ENCODE peak calls at places on chromosomes 7 and 10, in ten cellular contexts. R, B, G, F, K, Q, I, X, W and O are unnamed samples.

GRCh38 chr10:48947690-48948418 is 8.2 kb upstream of the LRRC18 start:
- DNase-seq in R (peak; percentile 9), B (no peak), G (no peak), F (no peak), K (peak; percentile 24), Q (no peak), I (no peak), X (no peak), W (no peak), O (no peak)

GRCh38 chr7:148556892-148557291 is 33.7 kb upstream of the C7orf33 start:
- DNase-seq in R (no peak), B (no peak), G (no peak), F (no peak), K (no peak), Q (no peak), I (no peak), X (peak; percentile 7), W (no peak), O (no peak)

GRCh38 chr10:122139627-122140151 is 131.4 kb upstream of the BTBD16 start:
- DNase-seq in R (peak; percentile 64), B (no peak), G (no peak), F (peak; percentile 89), K (peak; percentile 64), Q (no peak), I (no peak), X (no peak), W (no peak), O (no peak)

GRCh38 chr10:29866356-29866755 is 193.0 kb downstream of the JCAD start:
- DNase-seq in R (no peak), B (no peak), G (no peak), F (no peak), K (no peak), Q (no peak), I (no peak), X (no peak), W (no peak), O (no peak)

GRCh38 chr10:62250594-62251198 is 17.9 kb downstream of the RTKN2 start:
- DNase-seq in R (peak; percentile 82), B (no peak), G (no peak), F (no peak), K (no peak), Q (peak; percentile 81), I (no peak), X (peak; percentile 72), W (peak; percentile 97), O (peak; percentile 47)

GRCh38 chr7:135976312-135977019 is 693 bp downstream of the MTPN start:
- DNase-seq in R (no peak), B (peak; percentile 31), G (no peak), F (no peak), K (no peak), Q (peak; percentile 46), I (peak; percentile 63), X (peak; percentile 3), W (peak; percentile 40), O (no peak)

GRCh38 chr10:44924261-44925040 is 13.3 kb downstream of the TMEM72 start:
- DNase-seq in R (no peak), B (no peak), G (no peak), F (no peak), K (no peak), Q (no peak), I (no peak), X (no peak), W (no peak), O (no peak)

GRCh38 chr10:24541239-24541753 is 182.4 kb downstream of the ARHGAP21 start:
- DNase-seq in R (no peak), B (no peak), G (no peak), F (no peak), K (no peak), Q (no peak), I (no peak), X (no peak), W (peak; percentile 82), O (no peak)

GRCh38 chr7:2032030-2032875 is 200.5 kb downstream of the MAD1L1 start:
- DNase-seq in R (peak; percentile 39), B (no peak), G (peak; percentile 78), F (peak; percentile 61), K (no peak), Q (peak; percentile 8), I (peak; percentile 40), X (no peak), W (no peak), O (peak; percentile 59)

GRCh38 chr7:104061652-104062051 is 72.2 kb upstream of the RELN start:
- DNase-seq in R (no peak), B (no peak), G (no peak), F (no peak), K (no peak), Q (no peak), I (no peak), X (no peak), W (no peak), O (no peak)

GRCh38 chr10:124508070-124508667 is 46.5 kb downstream of the LHPP start:
- DNase-seq in R (no peak), B (no peak), G (no peak), F (no peak), K (no peak), Q (no peak), I (no peak), X (no peak), W (no peak), O (no peak)

GRCh38 chr7:24573554-24574338 is 494 bp downstream of the PALS2 start:
- DNase-seq in R (peak; percentile 58), B (no peak), G (peak; percentile 77), F (peak; percentile 68), K (peak; percentile 18), Q (peak; percentile 85), I (peak; percentile 62), X (no peak), W (peak; percentile 45), O (peak; percentile 61)

GRCh38 chr10:4354382-4354812 is 471.6 kb upstream of the AKR1E2 start:
- DNase-seq in R (peak; percentile 61), B (no peak), G (no peak), F (no peak), K (no peak), Q (peak; percentile 39), I (no peak), X (peak; percentile 88), W (peak; percentile 94), O (peak; percentile 91)

DNA sequence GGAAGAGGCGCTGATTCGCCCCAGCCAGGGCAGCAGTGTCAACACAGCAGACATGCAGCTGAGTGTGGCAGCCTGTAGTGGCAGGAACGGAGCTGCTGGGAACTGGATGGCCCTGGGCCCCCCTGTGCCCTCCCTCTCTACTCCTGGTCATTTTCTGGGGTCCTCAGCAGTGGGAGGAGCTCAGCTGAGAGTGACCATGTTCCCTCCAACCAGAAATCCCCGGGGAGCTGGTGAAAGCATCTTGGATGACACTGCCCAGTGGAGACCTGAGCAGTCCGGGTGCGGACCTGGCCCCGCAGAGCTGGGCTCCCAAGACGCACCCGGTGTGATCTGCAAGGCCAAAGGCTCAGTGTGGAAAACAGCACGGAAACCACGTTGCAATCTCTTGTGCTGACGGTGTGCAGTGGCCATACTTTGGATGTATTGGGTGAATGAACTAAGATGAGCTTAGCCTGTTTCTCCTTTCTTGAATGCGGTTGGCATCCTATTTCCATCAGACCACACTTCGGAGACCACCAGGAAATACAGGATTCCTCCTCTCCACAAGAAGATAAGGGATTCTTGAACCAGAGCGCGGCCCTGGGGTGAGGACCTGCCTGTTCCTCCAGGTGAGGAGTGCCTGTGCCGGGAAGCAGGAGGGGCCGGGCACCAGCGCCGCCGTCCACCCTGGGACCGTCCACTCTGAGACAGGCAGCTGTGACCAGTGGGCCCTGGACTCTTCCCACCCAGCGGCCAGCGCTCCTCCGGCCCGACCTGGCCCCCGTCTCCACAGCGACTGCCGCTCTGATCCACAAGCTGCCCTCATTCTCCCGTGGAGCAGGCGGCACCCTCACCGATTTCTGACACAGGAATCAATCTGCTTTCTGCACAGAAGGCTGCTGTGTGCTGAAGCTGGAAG is 93.5 kb upstream of the DIP2C start:
- DNase-seq in R (no peak), B (no peak), G (no peak), F (no peak), K (no peak), Q (no peak), I (peak; percentile 33), X (no peak), W (no peak), O (no peak)
- H3K4me3 ChIP-seq in R (no peak overlapping the region), B (no peak overlapping the region), G (no peak overlapping the region), F (no peak overlapping the region), K (no peak overlapping the region), Q (no peak overlapping the region), I (no peak overlapping the region), X (no peak overlapping the region), W (no peak overlapping the region), O (no peak overlapping the region)

DNA sequence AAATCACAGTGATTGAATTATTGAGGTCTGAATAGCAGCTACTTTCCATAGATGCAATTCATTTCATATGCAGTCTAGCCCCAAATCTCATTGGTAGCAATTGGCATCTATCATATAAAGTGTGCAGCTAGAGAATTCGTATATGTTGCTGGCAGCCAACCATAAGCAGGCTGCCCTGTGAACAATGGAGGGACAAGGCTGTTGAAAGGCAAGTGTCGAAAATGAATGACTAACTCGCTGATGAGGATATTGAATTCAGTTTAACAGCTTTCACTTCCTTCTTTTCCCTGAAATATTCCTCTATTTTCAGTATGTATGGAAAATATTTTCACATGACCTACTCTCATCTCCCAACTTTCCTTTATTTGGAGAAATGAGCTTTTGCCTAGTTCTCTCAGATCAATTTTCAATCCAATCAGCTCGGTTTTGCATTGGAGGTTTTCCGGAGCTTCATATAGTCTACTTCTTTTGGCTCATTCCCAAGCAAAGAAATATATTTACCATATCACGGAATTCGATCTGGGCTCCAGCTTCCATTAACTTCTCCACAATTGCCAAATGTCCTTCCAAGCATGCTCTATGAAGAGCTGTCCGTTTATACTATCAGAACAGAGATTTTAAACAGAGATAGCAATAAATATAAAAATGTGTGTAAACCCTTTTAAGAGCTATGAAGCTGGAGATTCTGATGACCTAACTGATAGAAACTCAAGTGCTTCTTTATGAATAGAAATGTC is 3.5 kb downstream of the ANKRD1 start:
- DNase-seq in R (no peak), B (no peak), G (no peak), F (no peak), K (no peak), Q (no peak), I (no peak), X (no peak), W (peak; percentile 15), O (no peak)
- H3K4me3 ChIP-seq in R (no peak overlapping the region), B (no peak overlapping the region), G (no peak overlapping the region), F (peak overlapping the region; percentile 36), K (peak overlapping the region; percentile 59), Q (no peak overlapping the region), I (no peak overlapping the region), X (no peak overlapping the region), W (no peak overlapping the region), O (no peak overlapping the region)

GRCh38 chr10:101285519-101286070 is 56.3 kb upstream of the LBX1 start:
- DNase-seq in R (no peak), B (no peak), G (no peak), F (no peak), K (no peak), Q (no peak), I (no peak), X (no peak), W (no peak), O (no peak)
- H3K4me3 ChIP-seq in R (no peak overlapping the region), B (no peak overlapping the region), G (no peak overlapping the region), F (no peak overlapping the region), K (no peak overlapping the region), Q (no peak overlapping the region), I (no peak overlapping the region), X (no peak overlapping the region), W (no peak overlapping the region), O (no peak overlapping the region)

DNA sequence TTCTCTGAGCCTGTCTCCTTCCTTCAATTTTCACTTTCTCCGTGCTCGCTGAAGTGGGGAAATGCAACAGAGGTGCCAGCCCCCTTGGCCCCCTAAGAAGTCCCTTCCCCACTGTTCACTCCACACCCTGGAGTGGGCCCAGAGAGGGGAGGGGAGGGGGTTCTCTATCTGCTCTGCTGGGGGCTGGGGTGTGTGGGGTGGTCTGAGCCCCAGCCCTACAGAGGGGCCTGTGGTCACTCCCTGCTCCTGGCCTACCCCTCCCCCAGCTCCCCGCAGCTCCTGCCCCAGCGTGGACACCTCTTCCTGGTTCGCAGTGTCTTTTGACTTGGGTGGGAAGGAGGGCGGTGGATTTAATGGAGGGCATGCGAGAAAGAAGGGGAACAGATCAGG is 989 bp downstream of the LZTS2 start:
- DNase-seq in R (no peak), B (no peak), G (no peak), F (no peak), K (no peak), Q (peak; percentile 38), I (no peak), X (no peak), W (no peak), O (no peak)
- H3K4me3 ChIP-seq in R (peak overlapping the region; percentile 80), B (no peak overlapping the region), G (no peak overlapping the region), F (peak overlapping the region; percentile 89), K (peak overlapping the region; percentile 85), Q (peak overlapping the region; percentile 98), I (no peak overlapping the region), X (peak overlapping the region; percentile 92), W (peak overlapping the region; percentile 97), O (peak overlapping the region; percentile 92)